ENCODE peak calls at places on chromosomes 12 and 14, in eight cellular contexts. One of them, this sample, is unnamed.

GRCh38 chr14:21521526-21521925 is 4.6 kb downstream of the SALL2 start:
- DNase-seq in epithelial cell of esophagus: no peak
- DNase-seq in fibroblast of mammary gland: peak; percentile 90
- DNase-seq in BE2C: no peak
- DNase-seq in adrenal gland: no peak
- DNase-seq in endodermal cell: no peak
- DNase-seq in BJ: peak; percentile 53
- DNase-seq in AG04449: peak; percentile 70
- DNase-seq in this sample: no peak

GRCh38 chr12:56213878-56214277 is 7.8 kb downstream of the RNF41 start:
- DNase-seq in endodermal cell: no peak
- DNase-seq in fibroblast of mammary gland: no peak
- DNase-seq in BE2C: no peak
- DNase-seq in epithelial cell of esophagus: no peak
- DNase-seq in adrenal gland: no peak
- DNase-seq in BJ: no peak
- DNase-seq in AG04449: no peak
- DNase-seq in this sample: no peak

GRCh38 chr12:1836854-1837411 is 16.6 kb downstream of the LRTM2 start:
- DNase-seq in epithelial cell of esophagus: no peak
- DNase-seq in endodermal cell: no peak
- DNase-seq in BJ: no peak
- DNase-seq in adrenal gland: no peak
- DNase-seq in fibroblast of mammary gland: no peak
- DNase-seq in AG04449: no peak
- DNase-seq in BE2C: peak; percentile 72
- DNase-seq in this sample: no peak

GRCh38 chr12:132284071-132284492 is 45.3 kb downstream of the GALNT9 start:
- DNase-seq in BJ: no peak
- DNase-seq in BE2C: no peak
- DNase-seq in fibroblast of mammary gland: peak; percentile 42
- DNase-seq in AG04449: no peak
- DNase-seq in endodermal cell: no peak
- DNase-seq in epithelial cell of esophagus: no peak
- DNase-seq in adrenal gland: no peak
- DNase-seq in this sample: no peak

GRCh38 chr14:89299587-89299986 is 117.4 kb downstream of the FOXN3 start:
- DNase-seq in BE2C: no peak
- DNase-seq in fibroblast of mammary gland: no peak
- DNase-seq in endodermal cell: no peak
- DNase-seq in epithelial cell of esophagus: no peak
- DNase-seq in adrenal gland: no peak
- DNase-seq in AG04449: no peak
- DNase-seq in BJ: no peak
- DNase-seq in this sample: no peak

GRCh38 chr12:55908726-55909512 is 18.8 kb downstream of the PYM1 start:
- DNase-seq in BE2C: no peak
- DNase-seq in BJ: no peak
- DNase-seq in fibroblast of mammary gland: no peak
- DNase-seq in adrenal gland: no peak
- DNase-seq in AG04449: no peak
- DNase-seq in epithelial cell of esophagus: no peak
- DNase-seq in endodermal cell: no peak
- DNase-seq in this sample: no peak

GRCh38 chr12:87311206-87311605 is 718.0 kb downstream of the C12orf50 start:
- DNase-seq in BE2C: no peak
- DNase-seq in fibroblast of mammary gland: no peak
- DNase-seq in epithelial cell of esophagus: no peak
- DNase-seq in endodermal cell: no peak
- DNase-seq in AG04449: no peak
- DNase-seq in BJ: no peak
- DNase-seq in adrenal gland: no peak
- DNase-seq in this sample: no peak

GRCh38 chr12:15706010-15706676 is 83.0 kb downstream of the EPS8 start:
- DNase-seq in endodermal cell: peak; percentile 83
- DNase-seq in adrenal gland: no peak
- DNase-seq in fibroblast of mammary gland: no peak
- DNase-seq in BJ: no peak
- DNase-seq in epithelial cell of esophagus: peak; percentile 7
- DNase-seq in BE2C: no peak
- DNase-seq in AG04449: no peak
- DNase-seq in this sample: no peak

GRCh38 chr12:2959194-2959507 is at the start of gene TEAD4:
- DNase-seq in epithelial cell of esophagus: peak; percentile 78
- DNase-seq in adrenal gland: peak; percentile 63
- DNase-seq in BJ: no peak
- DNase-seq in BE2C: no peak
- DNase-seq in fibroblast of mammary gland: peak; percentile 52
- DNase-seq in endodermal cell: peak; percentile 98
- DNase-seq in AG04449: no peak
- DNase-seq in this sample: no peak

GRCh38 chr12:112964915-112965314 is 13.4 kb upstream of the OAS2 start:
- DNase-seq in adrenal gland: no peak
- DNase-seq in epithelial cell of esophagus: no peak
- DNase-seq in BJ: no peak
- DNase-seq in BE2C: no peak
- DNase-seq in endodermal cell: peak; percentile 15
- DNase-seq in AG04449: no peak
- DNase-seq in fibroblast of mammary gland: no peak
- DNase-seq in this sample: no peak

GRCh38 chr14:73245401-73246325 is 8.4 kb downstream of the PAPLN start:
- DNase-seq in adrenal gland: peak; percentile 49
- DNase-seq in BE2C: no peak
- DNase-seq in BJ: no peak
- DNase-seq in epithelial cell of esophagus: peak; percentile 73
- DNase-seq in endodermal cell: peak; percentile 84
- DNase-seq in AG04449: no peak
- DNase-seq in fibroblast of mammary gland: peak; percentile 46
- DNase-seq in this sample: no peak

GRCh38 chr14:99592933-99593753 is 10.9 kb downstream of the CCDC85C start:
- DNase-seq in epithelial cell of esophagus: no peak
- DNase-seq in BE2C: no peak
- DNase-seq in fibroblast of mammary gland: no peak
- DNase-seq in BJ: no peak
- DNase-seq in AG04449: no peak
- DNase-seq in endodermal cell: no peak
- DNase-seq in adrenal gland: no peak
- DNase-seq in this sample: no peak

GRCh38 chr12:176321-177181 is 37.4 kb downstream of the SLC6A12 start:
- DNase-seq in adrenal gland: peak; percentile 47
- DNase-seq in AG04449: no peak
- DNase-seq in epithelial cell of esophagus: no peak
- DNase-seq in BE2C: peak; percentile 58
- DNase-seq in endodermal cell: no peak
- DNase-seq in BJ: no peak
- DNase-seq in fibroblast of mammary gland: peak; percentile 27
- DNase-seq in this sample: no peak

GRCh38 chr12:1434296-1434955 is 160.0 kb downstream of the FBXL14 start:
- DNase-seq in BE2C: no peak
- DNase-seq in AG04449: no peak
- DNase-seq in BJ: no peak
- DNase-seq in endodermal cell: no peak
- DNase-seq in epithelial cell of esophagus: peak; percentile 16
- DNase-seq in fibroblast of mammary gland: no peak
- DNase-seq in adrenal gland: no peak
- DNase-seq in this sample: no peak

GRCh38 chr14:103530390-103530789 is 1.4 kb downstream of the TRMT61A start:
- DNase-seq in epithelial cell of esophagus: peak; percentile 34
- DNase-seq in fibroblast of mammary gland: no peak
- DNase-seq in adrenal gland: no peak
- DNase-seq in BJ: no peak
- DNase-seq in BE2C: no peak
- DNase-seq in endodermal cell: peak; percentile 91
- DNase-seq in AG04449: no peak
- DNase-seq in this sample: no peak

GRCh38 chr12:129871991-129872969 is 31.5 kb downstream of the TMEM132D start:
- DNase-seq in BE2C: no peak
- DNase-seq in AG04449: no peak
- DNase-seq in epithelial cell of esophagus: no peak
- DNase-seq in endodermal cell: peak; percentile 98
- DNase-seq in adrenal gland: no peak
- DNase-seq in fibroblast of mammary gland: no peak
- DNase-seq in BJ: no peak
- DNase-seq in this sample: no peak

GRCh38 chr12:49033611-49034286 is 15.2 kb upstream of the PRKAG1 start:
- DNase-seq in epithelial cell of esophagus: no peak
- DNase-seq in BE2C: no peak
- DNase-seq in AG04449: no peak
- DNase-seq in adrenal gland: no peak
- DNase-seq in endodermal cell: no peak
- DNase-seq in BJ: no peak
- DNase-seq in fibroblast of mammary gland: no peak
- DNase-seq in this sample: no peak

GRCh38 chr14:105839425-105840265 is 313.3 kb downstream of the TMEM121 start:
- DNase-seq in endodermal cell: no peak
- DNase-seq in BE2C: no peak
- DNase-seq in AG04449: no peak
- DNase-seq in epithelial cell of esophagus: no peak
- DNase-seq in adrenal gland: no peak
- DNase-seq in BJ: no peak
- DNase-seq in fibroblast of mammary gland: no peak
- DNase-seq in this sample: no peak

GRCh38 chr12:106522708-106523107 is 60.1 kb upstream of the RFX4 start:
- DNase-seq in fibroblast of mammary gland: no peak
- DNase-seq in adrenal gland: no peak
- DNase-seq in AG04449: no peak
- DNase-seq in BE2C: no peak
- DNase-seq in epithelial cell of esophagus: peak; percentile 21
- DNase-seq in BJ: no peak
- DNase-seq in endodermal cell: no peak
- DNase-seq in this sample: no peak

GRCh38 chr14:104037903-104038302 is 47.6 kb upstream of the ASPG start:
- DNase-seq in BJ: no peak
- DNase-seq in BE2C: no peak
- DNase-seq in epithelial cell of esophagus: no peak
- DNase-seq in endodermal cell: no peak
- DNase-seq in fibroblast of mammary gland: peak; percentile 6
- DNase-seq in AG04449: no peak
- DNase-seq in adrenal gland: peak; percentile 47
- DNase-seq in this sample: no peak

GRCh38 chr14:40447032-40447431 is 1014.8 kb upstream of the FBXO33 start:
- DNase-seq in fibroblast of mammary gland: no peak
- DNase-seq in BJ: no peak
- DNase-seq in adrenal gland: no peak
- DNase-seq in AG04449: no peak
- DNase-seq in endodermal cell: no peak
- DNase-seq in BE2C: no peak
- DNase-seq in epithelial cell of esophagus: peak; percentile 54
- DNase-seq in this sample: peak; percentile 19

GRCh38 chr14:103522028-103522581 is 525 bp downstream of the CKB start:
- DNase-seq in BE2C: peak; percentile 61
- DNase-seq in BJ: no peak
- DNase-seq in endodermal cell: peak; percentile 75
- DNase-seq in fibroblast of mammary gland: no peak
- DNase-seq in AG04449: no peak
- DNase-seq in epithelial cell of esophagus: no peak
- DNase-seq in adrenal gland: peak; percentile 64
- DNase-seq in this sample: no peak

GRCh38 chr12:27521066-27521465 is 2.9 kb upstream of the PPFIBP1 start:
- DNase-seq in adrenal gland: no peak
- DNase-seq in BE2C: peak; percentile 54
- DNase-seq in BJ: no peak
- DNase-seq in AG04449: no peak
- DNase-seq in epithelial cell of esophagus: no peak
- DNase-seq in fibroblast of mammary gland: peak; percentile 62
- DNase-seq in endodermal cell: peak; percentile 88
- DNase-seq in this sample: no peak

GRCh38 chr12:48023386-48023785 is 19.1 kb upstream of the COL2A1 start:
- DNase-seq in BJ: no peak
- DNase-seq in AG04449: no peak
- DNase-seq in adrenal gland: no peak
- DNase-seq in fibroblast of mammary gland: no peak
- DNase-seq in epithelial cell of esophagus: no peak
- DNase-seq in endodermal cell: peak; percentile 89
- DNase-seq in BE2C: no peak
- DNase-seq in this sample: no peak
- TF ChIP-seq CTCF in BJ: no peak
- TF ChIP-seq CTCF in AG04449: no peak
- TF ChIP-seq CTCF in adrenal gland: no peak
- TF ChIP-seq CTCF in fibroblast of mammary gland: no peak
- TF ChIP-seq CTCF in epithelial cell of esophagus: no peak
- TF ChIP-seq CTCF in endodermal cell: no peak
- TF ChIP-seq CTCF in BE2C: no peak
- TF ChIP-seq CTCF in this sample: no peak

GRCh38 chr12:128801879-128802391 is 21.8 kb downstream of the SLC15A4 start:
- DNase-seq in endodermal cell: no peak
- DNase-seq in AG04449: no peak
- DNase-seq in adrenal gland: no peak
- DNase-seq in BE2C: no peak
- DNase-seq in BJ: no peak
- DNase-seq in epithelial cell of esophagus: peak; percentile 49
- DNase-seq in fibroblast of mammary gland: peak; percentile 50
- DNase-seq in this sample: no peak
- H3K4me3 ChIP-seq in endodermal cell: no peak overlapping the region
- H3K4me3 ChIP-seq in AG04449: no peak overlapping the region
- H3K4me3 ChIP-seq in adrenal gland: no peak overlapping the region
- H3K4me3 ChIP-seq in BE2C: no peak overlapping the region
- H3K4me3 ChIP-seq in BJ: no peak overlapping the region
- H3K4me3 ChIP-seq in epithelial cell of esophagus: no peak overlapping the region
- H3K4me3 ChIP-seq in fibroblast of mammary gland: no peak overlapping the region
- H3K4me3 ChIP-seq in this sample: no peak overlapping the region

GRCh38 chr12:67648306-67649164 is at the start of gene DYRK2:
- DNase-seq in BE2C: peak; percentile 90
- DNase-seq in BJ: no peak
- DNase-seq in AG04449: no peak
- DNase-seq in adrenal gland: peak; percentile 73
- DNase-seq in endodermal cell: peak; percentile 92
- DNase-seq in fibroblast of mammary gland: peak; percentile 62
- DNase-seq in epithelial cell of esophagus: peak; percentile 80
- DNase-seq in this sample: no peak
- TF ChIP-seq CTCF in BE2C: no peak
- TF ChIP-seq CTCF in BJ: peak; percentile 23
- TF ChIP-seq CTCF in AG04449: peak; percentile 9
- TF ChIP-seq CTCF in adrenal gland: no peak
- TF ChIP-seq CTCF in endodermal cell: peak; percentile 51
- TF ChIP-seq CTCF in fibroblast of mammary gland: no peak
- TF ChIP-seq CTCF in epithelial cell of esophagus: no peak
- TF ChIP-seq CTCF in this sample: no peak

DNA sequence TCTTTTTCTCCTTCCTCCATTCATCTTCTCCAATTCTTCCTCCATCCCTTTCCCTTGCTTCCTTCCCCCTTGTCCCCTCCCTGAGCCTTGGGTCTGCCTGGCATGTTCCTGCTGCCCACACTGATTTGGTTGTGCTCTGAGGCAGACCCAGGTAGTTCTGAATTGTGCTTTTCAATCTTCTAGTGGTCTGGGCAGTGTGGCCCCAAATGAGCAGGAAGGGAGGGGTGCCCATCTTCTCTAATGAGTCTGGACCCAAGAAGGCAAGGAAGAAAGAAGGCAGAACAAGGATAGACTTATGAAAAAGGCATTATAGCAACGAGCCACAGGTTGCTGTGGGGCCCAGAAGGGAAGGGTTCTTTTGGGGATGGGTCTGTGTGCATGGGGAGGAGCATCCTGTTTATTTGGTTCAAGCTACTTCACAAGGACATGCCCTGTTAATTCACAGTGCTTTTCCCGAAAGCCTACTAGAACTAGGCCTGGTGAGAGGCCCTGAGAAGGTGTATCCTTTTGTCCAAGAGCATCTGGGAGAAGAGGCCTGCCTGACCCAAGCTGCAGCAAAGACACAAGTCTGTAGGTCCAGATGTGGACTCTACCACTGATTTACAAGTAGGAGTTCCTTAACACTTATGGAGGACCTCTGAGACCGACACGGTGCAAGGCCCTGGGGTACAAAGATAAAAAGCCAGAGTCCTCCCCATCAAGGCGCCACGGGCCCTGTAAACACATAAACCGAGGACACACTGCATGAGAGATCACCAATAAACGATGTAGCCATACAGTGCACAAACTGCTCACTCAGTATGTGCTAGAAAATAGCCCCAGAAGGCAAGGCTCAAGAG is 1.2 kb upstream of the SUSD6 start:
- DNase-seq in adrenal gland: no peak
- DNase-seq in fibroblast of mammary gland: no peak
- DNase-seq in AG04449: no peak
- DNase-seq in endodermal cell: no peak
- DNase-seq in BE2C: no peak
- DNase-seq in BJ: no peak
- DNase-seq in epithelial cell of esophagus: no peak
- DNase-seq in this sample: no peak
- H3K4me3 ChIP-seq in adrenal gland: peak overlapping the region; percentile 90
- H3K4me3 ChIP-seq in fibroblast of mammary gland: peak overlapping the region; percentile 62
- H3K4me3 ChIP-seq in AG04449: peak overlapping the region; percentile 48
- H3K4me3 ChIP-seq in endodermal cell: peak overlapping the region; percentile 77
- H3K4me3 ChIP-seq in BE2C: peak overlapping the region; percentile 72
- H3K4me3 ChIP-seq in BJ: peak overlapping the region; percentile 42
- H3K4me3 ChIP-seq in epithelial cell of esophagus: peak overlapping the region; percentile 49
- H3K4me3 ChIP-seq in this sample: peak overlapping the region; percentile 56

This sample was measured in kidney epithelial cell.